ENCODE peak calls at places on chromosomes 6 and 20, in six cellular contexts. K is Ammon's horn, M is iPS-NIHi11, C is mesothelial cell of epicardium, R is cardiac muscle cell, N is NCI-H1436 treated with DMSO at 0.1 percent for 48 hours. A is an unnamed sample.

GRCh38 chr20:58461899-58462298 is 53.3 kb downstream of the APCDD1L start:
- DNase-seq in K (no peak), M (no peak), C (no peak), R (no peak), N (no peak), A (no peak)

GRCh38 chr20:8421981-8422380 is 289.9 kb downstream of the PLCB1 start:
- DNase-seq in K (no peak), M (no peak), C (no peak), R (no peak), N (no peak), A (no peak)

GRCh38 chr6:109671721-109672120 is 19.3 kb downstream of the AK9 start:
- DNase-seq in K (no peak), M (no peak), C (no peak), R (no peak), N (no peak), A (no peak)

GRCh38 chr20:44911264-44911921 is 1.5 kb downstream of the PABPC1L start:
- DNase-seq in K (no peak), M (peak), C (no peak), R (peak), N (no peak), A (no peak)

GRCh38 chr6:105452924-105453756 is 50.3 kb upstream of the PREP start:
- DNase-seq in K (peak), M (no peak), C (no peak), R (no peak), N (no peak), A (peak)

GRCh38 chr6:137451926-137452325 is 42.3 kb downstream of the OLIG3 start:
- DNase-seq in K (no peak), M (no peak), C (no peak), R (no peak), N (no peak), A (no peak)

GRCh38 chr6:73513496-73513854 is 7.4 kb downstream of the EEF1A1 start:
- DNase-seq in K (no peak), M (no peak), C (no peak), R (no peak), N (no peak), A (no peak)

GRCh38 chr6:150661608-150662007 is 61.9 kb downstream of the PLEKHG1 start:
- DNase-seq in K (no peak), M (no peak), C (no peak), R (no peak), N (no peak), A (no peak)

GRCh38 chr6:30005482-30005881 is 55.6 kb upstream of the POLR1H start:
- DNase-seq in K (no peak), M (no peak), C (no peak), R (no peak), N (no peak), A (no peak)

GRCh38 chr6:22964334-22964733 is 395.0 kb downstream of the HDGFL1 start:
- DNase-seq in K (no peak), M (no peak), C (no peak), R (no peak), N (no peak), A (no peak)

GRCh38 chr6:63444768-63445167 is 125.0 kb upstream of the LGSN start:
- DNase-seq in K (no peak), M (no peak), C (no peak), R (no peak), N (no peak), A (no peak)

GRCh38 chr6:35568967-35569606 is 56.4 kb upstream of the TULP1 start:
- DNase-seq in K (peak), M (peak), C (no peak), R (no peak), N (no peak), A (no peak)

GRCh38 chr6:165974817-165975216 is 192.8 kb downstream of the TBXT start:
- DNase-seq in K (no peak), M (no peak), C (no peak), R (no peak), N (no peak), A (no peak)

GRCh38 chr20:44706371-44707258 is 8.6 kb upstream of the CCN5 start:
- DNase-seq in K (no peak), M (no peak), C (no peak), R (no peak), N (no peak), A (no peak)

GRCh38 chr6:15491255-15491985 is 171.4 kb downstream of the DTNBP1 start:
- DNase-seq in K (peak), M (peak), C (no peak), R (peak), N (no peak), A (peak)

GRCh38 chr20:63577317-63577894 is 3.4 kb upstream of the HELZ2 start:
- DNase-seq in K (peak), M (no peak), C (no peak), R (no peak), N (no peak), A (peak)

GRCh38 chr6:162509821-162510220 is 217.7 kb downstream of the PRKN start:
- DNase-seq in K (peak), M (no peak), C (no peak), R (no peak), N (no peak), A (peak)

GRCh38 chr20:53918949-53919361 is 151.4 kb downstream of the BCAS1 start:
- DNase-seq in K (no peak), M (peak), C (no peak), R (peak), N (no peak), A (no peak)

GRCh38 chr20:61023612-61024011 is 228.4 kb upstream of the CDH4 start:
- DNase-seq in K (no peak), M (no peak), C (no peak), R (no peak), N (no peak), A (no peak)

GRCh38 chr6:56334937-56335336 is 87.6 kb upstream of the COL21A1 start:
- DNase-seq in K (no peak), M (no peak), C (no peak), R (no peak), N (no peak), A (no peak)

GRCh38 chr6:83868639-83869038 is 9.2 kb downstream of the CYB5R4 start:
- DNase-seq in K (no peak), M (no peak), C (no peak), R (no peak), N (no peak), A (no peak)

A was measured in globus pallidus.